ENCODE peak calls at places on chromosomes 12 and 14, in seven cellular contexts. M, B, J, N, U, S and T are unnamed samples.

GRCh38 chr14:51006781-51007211 is 62.5 kb upstream of the PYGL start:
- DNase-seq in M (no peak), B (no peak), J (no peak), N (peak), U (no peak), S (no peak), T (no peak)

GRCh38 chr12:110001596-110001995 is 2.4 kb downstream of the ANKRD13A start:
- DNase-seq in M (no peak), B (no peak), J (no peak), N (no peak), U (no peak), S (no peak), T (no peak)

GRCh38 chr12:124297856-124298255 is 3.0 kb downstream of the RFLNA start:
- DNase-seq in M (no peak), B (no peak), J (no peak), N (no peak), U (peak), S (no peak), T (no peak)

GRCh38 chr12:108228746-108229145 is 99.7 kb downstream of the WSCD2 start:
- DNase-seq in M (no peak), B (no peak), J (no peak), N (no peak), U (no peak), S (no peak), T (no peak)

GRCh38 chr12:65592416-65592815 is 231.9 kb upstream of the HMGA2 start:
- DNase-seq in M (no peak), B (no peak), J (no peak), N (no peak), U (no peak), S (no peak), T (no peak)

GRCh38 chr14:69658664-69659261 is 47.4 kb downstream of the SUSD6 start:
- DNase-seq in M (no peak), B (no peak), J (no peak), N (no peak), U (peak), S (no peak), T (no peak)

GRCh38 chr12:96396209-96396608 is 4.0 kb downstream of the CDK17 start:
- DNase-seq in M (no peak), B (no peak), J (no peak), N (no peak), U (no peak), S (no peak), T (no peak)

GRCh38 chr12:54398995-54399793 is 14.7 kb upstream of the ZNF385A start:
- DNase-seq in M (peak), B (peak), J (peak), N (peak), U (no peak), S (peak), T (peak)

GRCh38 chr12:75553398-75553797 is 42.0 kb upstream of the KRR1 start:
- DNase-seq in M (no peak), B (no peak), J (no peak), N (peak), U (no peak), S (no peak), T (no peak)

GRCh38 chr14:31261859-31262739 is 54.5 kb upstream of the HECTD1 start:
- DNase-seq in M (peak), B (no peak), J (no peak), N (peak), U (no peak), S (no peak), T (peak)

GRCh38 chr12:56205445-56205844 is 16.2 kb upstream of the SMARCC2 start:
- DNase-seq in M (no peak), B (no peak), J (no peak), N (no peak), U (no peak), S (no peak), T (no peak)

GRCh38 chr12:56208014-56208413 is 13.7 kb downstream of the RNF41 start:
- DNase-seq in M (no peak), B (no peak), J (no peak), N (no peak), U (no peak), S (no peak), T (no peak)

GRCh38 chr12:56202838-56203237 is 13.6 kb upstream of the SMARCC2 start:
- DNase-seq in M (no peak), B (no peak), J (no peak), N (no peak), U (no peak), S (no peak), T (no peak)

GRCh38 chr12:56204275-56204674 is 15.0 kb upstream of the SMARCC2 start:
- DNase-seq in M (no peak), B (no peak), J (no peak), N (no peak), U (no peak), S (no peak), T (no peak)

GRCh38 chr12:56206373-56207166 is 15.2 kb downstream of the RNF41 start:
- DNase-seq in M (no peak), B (no peak), J (no peak), N (peak), U (no peak), S (peak), T (peak)
- H3K27ac ChIP-seq in M (no peak), B (no peak), J (no peak), N (no peak), U (no peak), S (no peak), T (no peak)

DNA sequence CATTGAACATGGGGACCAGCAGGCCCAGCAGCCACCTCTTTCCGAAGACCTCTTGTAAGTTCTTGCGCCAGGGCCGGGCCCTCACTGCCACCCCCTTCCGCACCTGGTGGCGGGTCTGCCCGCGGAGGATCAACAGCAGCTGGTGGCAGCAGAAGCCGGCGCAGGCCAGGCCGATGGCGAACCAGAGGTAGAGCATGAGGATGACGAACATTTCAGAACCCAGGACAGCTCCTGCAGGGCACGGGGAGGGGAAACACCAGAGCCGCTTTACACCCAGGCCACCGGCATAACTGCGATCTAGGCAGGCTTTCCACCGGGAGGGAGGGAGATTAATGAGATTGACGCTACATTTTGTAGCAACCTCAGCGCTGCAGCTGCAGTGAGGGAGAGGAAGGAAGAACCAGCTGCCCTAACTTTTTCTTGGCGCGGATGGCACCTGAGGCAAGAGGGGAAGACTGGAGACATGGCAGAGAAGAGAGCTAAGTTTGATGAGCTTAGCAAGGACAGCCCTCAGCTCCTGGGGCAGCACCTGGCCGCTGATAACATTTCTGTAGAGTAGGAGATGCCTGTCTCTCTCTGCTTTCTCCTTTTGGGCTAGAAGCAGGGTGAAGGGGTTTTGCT is 7.8 kb downstream of the ZDHHC22 start:
- DNase-seq in M (peak), B (no peak), J (peak), N (peak), U (peak), S (peak), T (peak)
- TF ChIP-seq CTCF in M (no peak), B (no peak), J (no peak), N (no peak), U (no peak), S (no peak), T (no peak)

GRCh38 chr14:102223682-102224081 is 81.3 kb downstream of the MOK start:
- DNase-seq in M (no peak), B (no peak), J (no peak), N (no peak), U (no peak), S (no peak), T (no peak)
- H3K27ac ChIP-seq in M (no peak), B (no peak), J (no peak), N (no peak), U (no peak), S (no peak), T (no peak)

GRCh38 chr12:2679816-2680675 is 114.7 kb upstream of the FKBP4 start:
- DNase-seq in M (peak), B (no peak), J (no peak), N (no peak), U (no peak), S (no peak), T (no peak)

GRCh38 chr12:2680676-2681039 is 114.1 kb upstream of the FKBP4 start:
- DNase-seq in M (no peak), B (no peak), J (no peak), N (no peak), U (no peak), S (no peak), T (no peak)

GRCh38 chr12:2681426-2682205 is 113.2 kb upstream of the FKBP4 start:
- DNase-seq in M (peak), B (no peak), J (no peak), N (no peak), U (no peak), S (no peak), T (no peak)

GRCh38 chr12:2683283-2684025 is 111.3 kb upstream of the FKBP4 start:
- DNase-seq in M (peak), B (no peak), J (no peak), N (no peak), U (no peak), S (no peak), T (no peak)

DNA sequence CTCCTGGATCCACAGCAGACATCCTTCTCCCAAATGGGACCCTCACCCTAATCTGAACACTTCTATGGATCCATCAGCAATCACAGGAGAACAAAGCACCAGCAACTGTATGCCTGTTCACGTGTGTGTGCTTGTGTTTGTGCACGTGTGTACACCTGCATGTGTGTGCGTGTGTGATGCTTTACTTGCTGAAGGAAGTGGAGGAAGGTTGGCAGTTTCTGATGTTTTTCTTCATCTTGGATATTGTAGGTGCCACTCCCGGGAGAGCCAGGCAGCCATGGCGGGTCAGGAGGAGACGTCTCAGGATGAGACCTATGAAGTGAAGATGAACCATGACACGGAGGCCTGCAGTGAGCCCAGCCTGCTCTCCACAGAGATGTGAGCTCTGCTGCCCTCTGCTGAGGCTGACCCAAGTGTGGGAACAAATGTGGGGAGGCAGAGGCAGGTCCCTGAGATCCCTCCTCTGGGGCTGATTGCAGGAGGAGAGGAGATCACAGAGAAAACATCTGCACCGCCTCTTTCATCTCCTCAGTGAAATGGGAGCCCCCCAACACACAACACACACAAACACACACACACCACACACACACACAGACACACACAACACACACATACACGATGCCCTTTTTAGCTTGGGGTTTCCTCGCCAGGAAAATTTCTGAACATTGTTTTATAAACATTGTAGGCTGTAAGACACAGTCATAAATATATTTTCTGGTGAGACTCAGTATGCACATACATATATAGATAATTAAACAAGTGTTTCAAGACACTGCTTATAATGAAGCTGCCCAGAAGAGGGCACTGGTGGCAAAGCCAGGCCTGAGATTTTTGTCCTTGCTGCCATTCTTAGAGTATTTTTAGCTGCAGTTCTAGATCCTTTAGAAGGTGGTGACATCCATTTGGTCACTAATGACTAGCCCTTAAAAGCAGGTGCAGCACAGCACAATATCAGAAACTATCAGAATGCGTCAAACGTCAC is 112.2 kb upstream of the FKBP4 start:
- DNase-seq in M (peak), B (no peak), J (no peak), N (peak), U (no peak), S (peak), T (no peak)
- TF ChIP-seq CTCF in M (no peak), B (peak), J (no peak), N (peak), U (peak), S (peak), T (no peak)

DNA sequence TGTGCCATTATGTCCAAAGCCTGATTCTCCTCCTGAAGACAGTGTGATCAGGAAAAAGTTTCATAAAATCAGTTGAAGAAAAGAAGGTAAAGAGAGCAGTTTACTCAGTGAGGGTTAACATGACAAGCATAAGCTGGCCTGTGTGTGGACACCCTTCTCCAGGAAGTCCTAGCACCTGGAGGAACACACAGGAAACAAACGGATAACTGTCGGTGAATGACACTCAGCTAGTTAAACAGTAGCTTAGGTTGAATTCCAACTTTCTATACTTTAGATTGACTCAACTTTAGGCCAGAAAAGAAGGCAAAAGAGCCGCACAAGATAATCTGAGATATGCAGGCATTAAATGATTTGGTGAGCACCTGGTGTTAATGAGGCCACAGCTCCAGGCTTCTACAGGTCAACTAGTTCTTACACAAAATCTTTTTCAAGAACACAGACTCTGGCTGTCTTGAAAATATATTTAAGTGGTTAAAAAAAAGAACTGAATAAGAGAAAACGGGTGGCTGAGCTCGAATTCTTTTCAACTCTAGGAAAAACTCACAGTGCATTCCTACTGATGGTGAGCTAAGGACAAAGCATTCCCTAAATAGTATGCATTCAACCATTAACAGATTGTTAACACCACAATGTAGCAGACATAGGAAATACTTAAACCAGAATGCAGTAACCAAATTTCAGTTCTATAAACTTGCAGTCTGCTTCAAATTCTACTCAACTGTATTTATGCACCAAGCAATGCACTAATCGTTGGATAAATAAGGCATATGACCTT is 56.9 kb upstream of the TSPAN8 start:
- DNase-seq in M (no peak), B (no peak), J (no peak), N (no peak), U (no peak), S (no peak), T (no peak)
- H3K27ac ChIP-seq in M (no peak), B (no peak), J (peak), N (no peak), U (no peak), S (no peak), T (no peak)

GRCh38 chr12:32151081-32151480 is 44.4 kb downstream of the BICD1 start:
- DNase-seq in M (no peak), B (no peak), J (no peak), N (no peak), U (no peak), S (no peak), T (no peak)
- TF ChIP-seq CTCF in M (no peak), B (no peak), J (no peak), N (no peak), U (no peak), S (no peak), T (no peak)

DNA sequence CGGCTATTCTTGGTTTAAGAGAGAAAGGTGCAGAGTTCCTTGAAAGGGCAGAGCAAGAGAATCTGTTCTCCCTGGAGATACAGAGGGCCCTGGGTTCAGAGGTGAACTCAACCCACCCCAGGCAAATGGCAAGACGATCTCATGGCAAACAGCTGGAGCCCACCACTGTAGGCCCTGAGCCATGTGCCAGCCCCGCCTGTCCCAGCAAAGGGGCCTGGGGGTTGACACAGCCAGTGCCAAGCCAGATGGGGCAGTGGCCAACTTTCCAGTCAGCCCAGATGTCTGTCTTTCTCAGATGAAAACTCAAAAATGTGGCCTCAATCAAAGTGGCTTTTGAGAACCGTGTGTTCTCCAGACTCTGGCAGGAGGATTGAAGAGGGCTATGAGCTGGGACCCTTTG is 51.8 kb downstream of the ISCA2 start:
- DNase-seq in M (no peak), B (no peak), J (no peak), N (no peak), U (no peak), S (no peak), T (no peak)
- H3K27ac ChIP-seq in M (no peak), B (no peak), J (no peak), N (no peak), U (peak), S (no peak), T (no peak)

GRCh38 chr12:122031342-122032216 is 9.9 kb downstream of the BCL7A start:
- DNase-seq in M (no peak), B (no peak), J (peak), N (peak), U (no peak), S (peak), T (no peak)
- TF ChIP-seq CTCF in M (peak), B (peak), J (peak), N (peak), U (peak), S (peak), T (peak)

GRCh38 chr12:106305376-106305775 is 2.8 kb downstream of the TCP11L2 start:
- DNase-seq in M (no peak), B (no peak), J (no peak), N (no peak), U (no peak), S (no peak), T (no peak)
- H3K27ac ChIP-seq in M (no peak), B (peak), J (no peak), N (no peak), U (no peak), S (no peak), T (peak)